ENCODE peak calls at places on chromosomes 1 and 21, in nine cellular contexts. J, P, L, Q, R, O, A, Z and B are unnamed samples.

GRCh38 chr1:202164271-202165037 is 4.1 kb upstream of the PTPN7 start:
- DNase-seq in L (no peak), O (no peak), Z (no peak), A (no peak), Q (no peak), P (no peak), J (no peak), R (no peak), B (no peak)

GRCh38 chr1:33055210-33055991 is 18.7 kb upstream of the AK2 start:
- DNase-seq in Z (peak; percentile 86), J (peak; percentile 77), L (peak; percentile 53), A (peak; percentile 90), Q (peak; percentile 74), O (peak; percentile 64), R (peak; percentile 83), P (peak; percentile 78), B (peak; percentile 75)

GRCh38 chr1:219350621-219351020 is 176.9 kb downstream of the LYPLAL1 start:
- DNase-seq in R (no peak), J (no peak), L (no peak), P (no peak), O (no peak), A (no peak), Z (peak; percentile 35), Q (no peak), B (no peak)

GRCh38 chr1:155309423-155310021 is 856 bp downstream of the FDPS start:
- DNase-seq in J (no peak), A (no peak), O (no peak), Z (peak; percentile 50), Q (peak; percentile 38), P (peak; percentile 53), L (no peak), R (no peak), B (peak; percentile 64)

GRCh38 chr1:91730781-91731732 is 154.9 kb downstream of the TGFBR3 start:
- DNase-seq in O (no peak), R (no peak), L (peak; percentile 54), Z (peak; percentile 66), Q (peak; percentile 29), P (no peak), J (no peak), A (no peak), B (peak; percentile 54)

GRCh38 chr1:204662530-204662929 is 23.0 kb downstream of the LRRN2 start:
- DNase-seq in Q (no peak), O (no peak), L (no peak), A (no peak), P (no peak), Z (no peak), J (no peak), R (no peak), B (no peak)

GRCh38 chr1:221308534-221309511 is 429.6 kb downstream of the HLX start:
- DNase-seq in O (no peak), J (no peak), Z (no peak), A (no peak), L (no peak), Q (no peak), P (no peak), R (peak; percentile 81), B (no peak)

GRCh38 chr21:44957901-44958451 is 18.1 kb downstream of the SLX9 start:
- DNase-seq in A (no peak), P (no peak), O (no peak), J (no peak), R (no peak), L (no peak), Q (no peak), Z (no peak), B (no peak)

GRCh38 chr1:44068442-44068861 is 37.2 kb upstream of the SLC6A9 start:
- DNase-seq in L (peak; percentile 22), J (no peak), Z (no peak), R (no peak), P (no peak), O (no peak), Q (no peak), A (no peak), B (no peak)

GRCh38 chr1:61101461-61102440 is 19.4 kb downstream of the NFIA start:
- DNase-seq in L (no peak), Q (no peak), P (no peak), O (no peak), J (no peak), R (no peak), A (no peak), Z (peak; percentile 24), B (no peak)

GRCh38 chr1:167219646-167220536 is 795 bp upstream of the POU2F1 start:
- DNase-seq in L (peak; percentile 82), J (peak; percentile 95), R (peak; percentile 99), Q (peak; percentile 91), O (peak; percentile 63), P (peak; percentile 95), A (peak; percentile 80), Z (peak; percentile 86), B (peak; percentile 61)

DNA sequence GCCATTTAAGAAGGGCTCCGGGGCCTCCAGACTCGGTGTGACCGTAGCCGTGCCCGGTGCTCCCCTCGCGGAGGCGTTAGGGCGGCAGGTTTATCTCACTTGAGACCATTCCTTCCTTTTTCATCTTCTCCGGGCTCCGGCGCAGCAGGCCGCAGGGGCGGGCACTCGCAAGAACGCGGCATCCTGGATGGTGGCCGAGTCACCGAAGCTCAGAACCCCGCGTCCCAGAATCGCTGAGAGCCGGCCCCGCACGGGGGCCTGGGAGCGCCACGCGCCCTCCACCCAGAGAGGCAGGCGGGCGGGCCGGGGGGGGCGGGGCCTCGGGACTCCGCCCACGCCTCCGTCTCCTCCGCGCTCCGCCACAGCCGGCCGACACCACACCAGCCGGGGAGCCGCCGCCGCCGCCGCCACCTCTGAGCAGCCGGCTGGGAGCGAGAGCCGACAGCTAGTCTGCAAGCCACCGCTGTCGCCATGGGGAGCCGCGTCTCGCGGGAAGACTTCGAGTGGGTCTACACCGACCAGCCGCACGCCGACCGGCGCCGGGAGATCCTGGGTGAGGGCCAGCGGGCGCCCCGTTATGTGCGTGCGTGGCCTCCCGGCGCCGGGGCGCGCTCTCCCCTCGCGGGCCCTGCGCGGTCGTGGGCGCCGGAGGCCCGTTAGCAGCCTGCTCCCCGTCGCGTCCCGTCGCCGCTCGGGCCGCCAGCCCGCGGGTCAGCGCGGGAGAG is at the start of gene DEGS1:
- DNase-seq in P (peak; percentile 87), O (peak; percentile 94), Z (peak; percentile 96), A (peak; percentile 40), Q (peak; percentile 93), R (peak; percentile 96), J (peak; percentile 79), L (peak; percentile 71), B (peak; percentile 92)
- H3K4me1 ChIP-seq in P (peaks cover 5% of the 10 kb centered on the region), O (peaks cover 11% of the 10 kb centered on the region), Z (peaks cover 20% of the 10 kb centered on the region), A (peaks cover 23% of the 10 kb centered on the region), Q (peaks cover 6% of the 10 kb centered on the region), R (no peaks in the 10 kb centered on the region), J (peaks cover 9% of the 10 kb centered on the region), L (no peaks in the 10 kb centered on the region), B (peaks cover 21% of the 10 kb centered on the region)

GRCh38 chr1:183096351-183096750 is 73.1 kb downstream of the LAMC1 start:
- DNase-seq in Q (no peak), Z (no peak), J (no peak), P (no peak), L (no peak), R (no peak), A (no peak), O (no peak), B (no peak)

GRCh38 chr1:183098349-183098748 is 75.1 kb downstream of the LAMC1 start:
- DNase-seq in R (no peak), A (no peak), Q (peak; percentile 46), O (no peak), P (no peak), Z (no peak), J (no peak), L (no peak), B (no peak)

GRCh38 chr1:183096889-183097288 is 73.7 kb downstream of the LAMC1 start:
- DNase-seq in R (no peak), J (no peak), P (no peak), L (no peak), Z (peak; percentile 77), A (no peak), O (no peak), Q (no peak), B (no peak)

GRCh38 chr1:183100575-183100974 is 77.4 kb downstream of the LAMC1 start:
- DNase-seq in Z (no peak), A (no peak), R (no peak), P (no peak), Q (no peak), L (no peak), J (no peak), O (no peak), B (no peak)

GRCh38 chr1:183097438-183098051 is 74.3 kb downstream of the LAMC1 start:
- DNase-seq in P (no peak), Z (peak; percentile 87), J (peak; percentile 18), O (no peak), A (no peak), L (no peak), R (no peak), Q (no peak), B (no peak)
- H3K4me1 ChIP-seq in P (no peaks in the 10 kb centered on the region), Z (peaks cover 97% of the 10 kb centered on the region), J (no peaks in the 10 kb centered on the region), O (peaks cover 49% of the 10 kb centered on the region), A (peaks cover 20% of the 10 kb centered on the region), L (no peaks in the 10 kb centered on the region), R (no peaks in the 10 kb centered on the region), Q (peaks cover 100% of the 10 kb centered on the region), B (peaks cover 25% of the 10 kb centered on the region)

GRCh38 chr1:227769601-227770494 is 34.6 kb downstream of the SNAP47 start:
- DNase-seq in J (no peak), P (no peak), Z (no peak), A (no peak), Q (no peak), O (no peak), L (no peak), R (no peak), B (no peak)

GRCh38 chr1:227769047-227769446 is 33.8 kb downstream of the SNAP47 start:
- DNase-seq in Q (no peak), O (no peak), L (no peak), Z (no peak), J (no peak), A (no peak), P (no peak), R (no peak), B (no peak)

GRCh38 chr1:227766653-227767277 is 31.5 kb downstream of the SNAP47 start:
- DNase-seq in J (no peak), P (no peak), O (no peak), Q (no peak), R (no peak), A (no peak), L (no peak), Z (no peak), B (no peak)

GRCh38 chr1:227767401-227768396 is 32.5 kb downstream of the SNAP47 start:
- DNase-seq in J (no peak), P (peak; percentile 53), R (no peak), Z (no peak), A (no peak), O (no peak), Q (no peak), L (no peak), B (no peak)

DNA sequence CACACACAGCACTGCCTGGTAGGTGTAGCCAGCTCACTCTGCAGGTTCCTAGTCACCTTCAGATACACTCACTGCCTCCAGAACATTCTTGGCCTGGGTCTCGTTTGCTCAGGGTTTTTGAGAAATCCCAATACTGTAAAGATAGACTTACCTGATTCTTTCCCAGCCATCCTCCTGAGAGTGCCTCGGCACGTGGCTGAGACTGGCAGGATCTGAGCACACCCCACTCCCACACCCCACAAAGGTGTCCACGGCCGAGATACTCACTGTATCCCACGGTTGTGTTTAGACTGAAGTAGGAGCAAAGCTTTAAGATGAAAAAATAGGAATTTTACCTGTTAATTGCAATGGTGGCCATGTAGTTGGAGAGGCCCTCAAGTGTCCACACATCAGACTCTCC is 33.4 kb downstream of the SNAP47 start:
- DNase-seq in Z (no peak), R (no peak), L (no peak), P (no peak), O (no peak), A (no peak), J (no peak), Q (no peak), B (no peak)
- H3K4me1 ChIP-seq in Z (no peaks in the 10 kb centered on the region), R (no peaks in the 10 kb centered on the region), L (no peaks in the 10 kb centered on the region), P (no peaks in the 10 kb centered on the region), O (peaks cover 22% of the 10 kb centered on the region), A (peaks cover 7% of the 10 kb centered on the region), J (peaks cover 12% of the 10 kb centered on the region), Q (peaks cover 5% of the 10 kb centered on the region), B (peaks cover 14% of the 10 kb centered on the region)

GRCh38 chr1:93615201-93616150 is 66.2 kb downstream of the BCAR3 start:
- DNase-seq in L (no peak), A (no peak), J (no peak), Q (no peak), Z (peak; percentile 86), R (peak; percentile 93), P (peak; percentile 38), O (peak; percentile 48), B (peak; percentile 80)
- H3K4me1 ChIP-seq in L (no peaks in the 10 kb centered on the region), A (peaks cover 62% of the 10 kb centered on the region), J (peaks cover 28% of the 10 kb centered on the region), Q (peaks cover 42% of the 10 kb centered on the region), Z (peaks cover 70% of the 10 kb centered on the region), R (peaks cover 44% of the 10 kb centered on the region), P (peaks cover 13% of the 10 kb centered on the region), O (peaks cover 82% of the 10 kb centered on the region), B (peaks cover 69% of the 10 kb centered on the region)